ENCODE peak calls at places on chromosomes 11 and 22, in seven cellular contexts. One of them, this sample, is unnamed.

GRCh38 chr11:17036666-17037658 is 22.7 kb upstream of the PLEKHA7 start:
- DNase-seq in activated CD4-positive, CD25-positive, alpha-beta regulatory T cell: no peak
- DNase-seq in skeletal muscle cell: no peak
- DNase-seq in Calu3: peak; percentile 51
- DNase-seq in AG09309: no peak
- DNase-seq in NCI-H1092 treated with DMSO at 0.1 percent for 48 hours: no peak
- DNase-seq in activated T-cell treated with anti-CD3 and anti-CD28 coated beads, Interleukin-2, amount 50 U/mL, for 72 hours: no peak
- DNase-seq in this sample: no peak

GRCh38 chr11:12159351-12160099 is 49.1 kb downstream of the MICAL2 start:
- DNase-seq in skeletal muscle cell: peak; percentile 76
- DNase-seq in activated CD4-positive, CD25-positive, alpha-beta regulatory T cell: no peak
- DNase-seq in NCI-H1092 treated with DMSO at 0.1 percent for 48 hours: no peak
- DNase-seq in AG09309: peak; percentile 75
- DNase-seq in activated T-cell treated with anti-CD3 and anti-CD28 coated beads, Interleukin-2, amount 50 U/mL, for 72 hours: no peak
- DNase-seq in Calu3: no peak
- DNase-seq in this sample: peak; percentile 96

GRCh38 chr11:3216027-3216525 is 2.5 kb downstream of the MRGPRG start:
- DNase-seq in AG09309: no peak
- DNase-seq in activated CD4-positive, CD25-positive, alpha-beta regulatory T cell: no peak
- DNase-seq in activated T-cell treated with anti-CD3 and anti-CD28 coated beads, Interleukin-2, amount 50 U/mL, for 72 hours: no peak
- DNase-seq in Calu3: no peak
- DNase-seq in skeletal muscle cell: no peak
- DNase-seq in NCI-H1092 treated with DMSO at 0.1 percent for 48 hours: no peak
- DNase-seq in this sample: no peak

GRCh38 chr11:134801526-134801925 is 389.5 kb upstream of the B3GAT1 start:
- DNase-seq in activated CD4-positive, CD25-positive, alpha-beta regulatory T cell: no peak
- DNase-seq in skeletal muscle cell: no peak
- DNase-seq in AG09309: no peak
- DNase-seq in Calu3: no peak
- DNase-seq in activated T-cell treated with anti-CD3 and anti-CD28 coated beads, Interleukin-2, amount 50 U/mL, for 72 hours: no peak
- DNase-seq in NCI-H1092 treated with DMSO at 0.1 percent for 48 hours: no peak
- DNase-seq in this sample: no peak

GRCh38 chr11:35324981-35325380 is 94.4 kb downstream of the SLC1A2 start:
- DNase-seq in Calu3: no peak
- DNase-seq in skeletal muscle cell: no peak
- DNase-seq in activated CD4-positive, CD25-positive, alpha-beta regulatory T cell: no peak
- DNase-seq in activated T-cell treated with anti-CD3 and anti-CD28 coated beads, Interleukin-2, amount 50 U/mL, for 72 hours: no peak
- DNase-seq in AG09309: no peak
- DNase-seq in NCI-H1092 treated with DMSO at 0.1 percent for 48 hours: no peak
- DNase-seq in this sample: no peak

GRCh38 chr11:70153133-70153727 is 49.9 kb upstream of the FADD start:
- DNase-seq in Calu3: no peak
- DNase-seq in skeletal muscle cell: no peak
- DNase-seq in AG09309: no peak
- DNase-seq in activated CD4-positive, CD25-positive, alpha-beta regulatory T cell: no peak
- DNase-seq in NCI-H1092 treated with DMSO at 0.1 percent for 48 hours: no peak
- DNase-seq in activated T-cell treated with anti-CD3 and anti-CD28 coated beads, Interleukin-2, amount 50 U/mL, for 72 hours: no peak
- DNase-seq in this sample: no peak

GRCh38 chr11:116750070-116750718 is 22.6 kb downstream of the BUD13 start:
- DNase-seq in Calu3: no peak
- DNase-seq in activated CD4-positive, CD25-positive, alpha-beta regulatory T cell: no peak
- DNase-seq in skeletal muscle cell: no peak
- DNase-seq in AG09309: no peak
- DNase-seq in activated T-cell treated with anti-CD3 and anti-CD28 coated beads, Interleukin-2, amount 50 U/mL, for 72 hours: no peak
- DNase-seq in NCI-H1092 treated with DMSO at 0.1 percent for 48 hours: no peak
- DNase-seq in this sample: no peak

GRCh38 chr11:46357483-46357936 is 10.2 kb downstream of the DGKZ start:
- DNase-seq in skeletal muscle cell: no peak
- DNase-seq in NCI-H1092 treated with DMSO at 0.1 percent for 48 hours: no peak
- DNase-seq in AG09309: no peak
- DNase-seq in activated T-cell treated with anti-CD3 and anti-CD28 coated beads, Interleukin-2, amount 50 U/mL, for 72 hours: no peak
- DNase-seq in activated CD4-positive, CD25-positive, alpha-beta regulatory T cell: no peak
- DNase-seq in Calu3: no peak
- DNase-seq in this sample: no peak

GRCh38 chr11:102610198-102610597 is 14.9 kb downstream of the MMP20 start:
- DNase-seq in activated CD4-positive, CD25-positive, alpha-beta regulatory T cell: no peak
- DNase-seq in AG09309: no peak
- DNase-seq in Calu3: no peak
- DNase-seq in skeletal muscle cell: no peak
- DNase-seq in activated T-cell treated with anti-CD3 and anti-CD28 coated beads, Interleukin-2, amount 50 U/mL, for 72 hours: no peak
- DNase-seq in NCI-H1092 treated with DMSO at 0.1 percent for 48 hours: no peak
- DNase-seq in this sample: no peak

GRCh38 chr11:34427171-34427805 is 11.4 kb upstream of the CAT start:
- DNase-seq in activated CD4-positive, CD25-positive, alpha-beta regulatory T cell: no peak
- DNase-seq in skeletal muscle cell: peak; percentile 86
- DNase-seq in activated T-cell treated with anti-CD3 and anti-CD28 coated beads, Interleukin-2, amount 50 U/mL, for 72 hours: no peak
- DNase-seq in NCI-H1092 treated with DMSO at 0.1 percent for 48 hours: no peak
- DNase-seq in Calu3: no peak
- DNase-seq in AG09309: peak; percentile 89
- DNase-seq in this sample: peak; percentile 80

GRCh38 chr11:59614277-59615131 is 1.1 kb downstream of the OSBP start:
- DNase-seq in activated T-cell treated with anti-CD3 and anti-CD28 coated beads, Interleukin-2, amount 50 U/mL, for 72 hours: no peak
- DNase-seq in Calu3: no peak
- DNase-seq in AG09309: no peak
- DNase-seq in skeletal muscle cell: no peak
- DNase-seq in activated CD4-positive, CD25-positive, alpha-beta regulatory T cell: no peak
- DNase-seq in NCI-H1092 treated with DMSO at 0.1 percent for 48 hours: no peak
- DNase-seq in this sample: no peak

GRCh38 chr22:32987081-32987631 is 71.0 kb downstream of the SYN3 start:
- DNase-seq in activated T-cell treated with anti-CD3 and anti-CD28 coated beads, Interleukin-2, amount 50 U/mL, for 72 hours: no peak
- DNase-seq in skeletal muscle cell: no peak
- DNase-seq in activated CD4-positive, CD25-positive, alpha-beta regulatory T cell: no peak
- DNase-seq in NCI-H1092 treated with DMSO at 0.1 percent for 48 hours: no peak
- DNase-seq in Calu3: no peak
- DNase-seq in AG09309: peak; percentile 11
- DNase-seq in this sample: peak; percentile 7

GRCh38 chr22:25942989-25943411 is 201.0 kb downstream of the MYO18B start:
- DNase-seq in activated CD4-positive, CD25-positive, alpha-beta regulatory T cell: no peak
- DNase-seq in Calu3: no peak
- DNase-seq in skeletal muscle cell: peak; percentile 1
- DNase-seq in AG09309: no peak
- DNase-seq in activated T-cell treated with anti-CD3 and anti-CD28 coated beads, Interleukin-2, amount 50 U/mL, for 72 hours: no peak
- DNase-seq in NCI-H1092 treated with DMSO at 0.1 percent for 48 hours: peak; percentile 99
- DNase-seq in this sample: no peak

GRCh38 chr11:126628790-126629621 is 273.5 kb downstream of the ST3GAL4 start:
- DNase-seq in Calu3: no peak
- DNase-seq in AG09309: peak; percentile 90
- DNase-seq in NCI-H1092 treated with DMSO at 0.1 percent for 48 hours: peak; percentile 83
- DNase-seq in activated CD4-positive, CD25-positive, alpha-beta regulatory T cell: no peak
- DNase-seq in skeletal muscle cell: peak; percentile 15
- DNase-seq in activated T-cell treated with anti-CD3 and anti-CD28 coated beads, Interleukin-2, amount 50 U/mL, for 72 hours: no peak
- DNase-seq in this sample: peak; percentile 29

GRCh38 chr22:40819741-40820140 is 595 bp upstream of the SLC25A17 start:
- DNase-seq in Calu3: no peak
- DNase-seq in NCI-H1092 treated with DMSO at 0.1 percent for 48 hours: no peak
- DNase-seq in skeletal muscle cell: no peak
- DNase-seq in activated T-cell treated with anti-CD3 and anti-CD28 coated beads, Interleukin-2, amount 50 U/mL, for 72 hours: no peak
- DNase-seq in activated CD4-positive, CD25-positive, alpha-beta regulatory T cell: no peak
- DNase-seq in AG09309: no peak
- DNase-seq in this sample: peak; percentile 61

GRCh38 chr11:92425127-92425526 is 200.5 kb downstream of the FAT3 start:
- DNase-seq in activated T-cell treated with anti-CD3 and anti-CD28 coated beads, Interleukin-2, amount 50 U/mL, for 72 hours: no peak
- DNase-seq in skeletal muscle cell: no peak
- DNase-seq in AG09309: no peak
- DNase-seq in NCI-H1092 treated with DMSO at 0.1 percent for 48 hours: no peak
- DNase-seq in activated CD4-positive, CD25-positive, alpha-beta regulatory T cell: no peak
- DNase-seq in Calu3: no peak
- DNase-seq in this sample: no peak

GRCh38 chr11:130118165-130118564 is 41.4 kb upstream of the ST14 start:
- DNase-seq in activated CD4-positive, CD25-positive, alpha-beta regulatory T cell: no peak
- DNase-seq in AG09309: no peak
- DNase-seq in activated T-cell treated with anti-CD3 and anti-CD28 coated beads, Interleukin-2, amount 50 U/mL, for 72 hours: no peak
- DNase-seq in NCI-H1092 treated with DMSO at 0.1 percent for 48 hours: no peak
- DNase-seq in Calu3: no peak
- DNase-seq in skeletal muscle cell: no peak
- DNase-seq in this sample: no peak

GRCh38 chr11:19237813-19238212 is 2.9 kb downstream of the E2F8 start:
- DNase-seq in Calu3: peak; percentile 41
- DNase-seq in NCI-H1092 treated with DMSO at 0.1 percent for 48 hours: no peak
- DNase-seq in skeletal muscle cell: no peak
- DNase-seq in activated CD4-positive, CD25-positive, alpha-beta regulatory T cell: no peak
- DNase-seq in AG09309: no peak
- DNase-seq in activated T-cell treated with anti-CD3 and anti-CD28 coated beads, Interleukin-2, amount 50 U/mL, for 72 hours: no peak
- DNase-seq in this sample: no peak

GRCh38 chr11:26410967-26411366 is 79.0 kb downstream of the ANO3 start:
- DNase-seq in AG09309: no peak
- DNase-seq in activated CD4-positive, CD25-positive, alpha-beta regulatory T cell: no peak
- DNase-seq in activated T-cell treated with anti-CD3 and anti-CD28 coated beads, Interleukin-2, amount 50 U/mL, for 72 hours: no peak
- DNase-seq in NCI-H1092 treated with DMSO at 0.1 percent for 48 hours: no peak
- DNase-seq in skeletal muscle cell: no peak
- DNase-seq in Calu3: no peak
- DNase-seq in this sample: no peak

GRCh38 chr11:106421673-106422292 is 344.3 kb downstream of the AASDHPPT start:
- DNase-seq in skeletal muscle cell: no peak
- DNase-seq in AG09309: no peak
- DNase-seq in activated T-cell treated with anti-CD3 and anti-CD28 coated beads, Interleukin-2, amount 50 U/mL, for 72 hours: no peak
- DNase-seq in Calu3: no peak
- DNase-seq in NCI-H1092 treated with DMSO at 0.1 percent for 48 hours: no peak
- DNase-seq in activated CD4-positive, CD25-positive, alpha-beta regulatory T cell: no peak
- DNase-seq in this sample: no peak

This sample was measured in fibroblast of lung.